ENCODE peak calls at places on chromosomes 7 and 10, in five cellular contexts. I, Y, P, E and B are unnamed samples.

GRCh38 chr7:100210803-100211202 is 8.9 kb upstream of the PVRIG start:
- DNase-seq in I (no peak), P (no peak), Y (no peak), E (no peak), B (no peak)

GRCh38 chr10:7525314-7526016 is 114.6 kb upstream of the SFMBT2 start:
- DNase-seq in I (peak; percentile 64), E (peak; percentile 64), Y (peak; percentile 76), P (peak; percentile 66), B (peak; percentile 83)

GRCh38 chr10:5951167-5951711 is 26.1 kb downstream of the IL15RA start:
- DNase-seq in I (no peak), Y (no peak), E (no peak), P (no peak), B (no peak)

GRCh38 chr7:16046045-16046444 is 359.6 kb upstream of the MEOX2 start:
- DNase-seq in I (no peak), Y (no peak), P (peak; percentile 61), E (no peak), B (no peak)

GRCh38 chr7:365593-365992 is 75.6 kb downstream of the FOXL3 start:
- DNase-seq in Y (no peak), I (no peak), P (no peak), E (no peak), B (no peak)

GRCh38 chr7:74514131-74514591 is 60.5 kb downstream of the GTF2IRD1 start:
- DNase-seq in I (no peak), Y (no peak), P (no peak), E (no peak), B (peak; percentile 68)

GRCh38 chr10:102815790-102816549 is 21.2 kb downstream of the CYP17A1 start:
- DNase-seq in P (peak; percentile 96), I (no peak), E (no peak), Y (no peak), B (no peak)

GRCh38 chr7:1193593-1194424 is 33.8 kb upstream of the ZFAND2A start:
- DNase-seq in P (peak; percentile 39), E (no peak), Y (no peak), I (peak; percentile 65), B (peak; percentile 90)

GRCh38 chr7:90530263-90530662 is 60.8 kb downstream of the PTTG1IP2 start:
- DNase-seq in E (no peak), I (no peak), Y (no peak), P (peak; percentile 23), B (no peak)

GRCh38 chr10:71285180-71285545 is 33.9 kb upstream of the SLC29A3 start:
- DNase-seq in P (peak; percentile 29), E (no peak), I (peak; percentile 68), Y (peak; percentile 69), B (peak; percentile 85)

GRCh38 chr7:48244902-48245301 is 73.6 kb downstream of the ABCA13 start:
- DNase-seq in P (peak; percentile 49), E (no peak), Y (no peak), I (no peak), B (no peak)
- TF ChIP-seq RCOR1 in P (no peak), E (no peak), Y (no peak), I (no peak), B (no peak)

DNA sequence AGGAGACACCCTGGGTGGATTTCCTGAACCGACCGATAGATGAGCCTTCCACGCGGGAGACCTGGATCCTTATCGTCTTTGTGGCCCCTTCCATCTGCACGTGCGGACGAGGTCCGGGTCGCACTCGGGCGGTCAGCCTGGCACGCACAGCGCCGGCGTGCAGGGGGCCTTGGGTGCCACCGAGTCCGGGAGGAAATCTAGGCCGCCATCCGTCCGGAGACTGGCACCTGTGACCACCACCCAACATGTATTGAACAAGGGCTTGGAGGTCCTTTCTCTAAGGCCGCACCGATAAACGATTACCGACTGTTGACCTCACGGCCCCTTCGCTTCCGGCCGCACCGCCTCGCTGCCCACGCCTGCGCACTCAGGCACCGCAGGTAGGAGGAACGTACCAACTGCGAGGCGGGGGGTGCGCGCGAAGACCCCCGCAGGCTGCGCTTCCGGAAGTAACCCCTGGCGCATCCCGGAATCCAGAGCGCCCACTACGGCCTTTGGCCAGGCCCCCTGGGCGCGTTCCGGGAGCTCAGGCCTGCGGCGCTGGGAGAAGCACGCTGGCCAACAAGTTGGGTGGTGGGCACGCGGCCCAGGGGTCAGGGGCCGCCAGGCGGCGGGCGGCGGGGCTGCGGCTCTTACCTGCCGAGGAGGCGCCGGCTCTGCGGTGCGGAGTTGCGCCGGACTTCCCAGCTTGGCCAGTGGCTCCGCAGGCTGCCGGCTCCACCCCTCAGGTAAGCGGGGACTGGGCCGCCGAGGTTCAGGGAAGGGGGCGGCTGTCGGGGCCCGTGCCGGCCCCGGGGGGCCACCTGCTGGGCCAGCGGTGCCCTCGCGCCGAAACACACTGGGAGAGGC is at the start of the genes ACTR3C and LRRC61:
- DNase-seq in E (no peak), Y (peak; percentile 92), I (no peak), P (no peak), B (peak; percentile 94)
- TF ChIP-seq RCOR1 in E (no peak), Y (peak; percentile 37), I (no peak), P (no peak), B (no peak)

GRCh38 chr7:51289608-51290370 is 26.8 kb downstream of the COBL start:
- DNase-seq in Y (no peak), I (no peak), P (no peak), E (no peak), B (no peak)

GRCh38 chr7:51288896-51289607 is 27.6 kb downstream of the COBL start:
- DNase-seq in E (no peak), P (no peak), I (no peak), Y (no peak), B (no peak)

GRCh38 chr7:51290702-51291290 is 25.8 kb downstream of the COBL start:
- DNase-seq in P (no peak), E (no peak), Y (no peak), I (no peak), B (no peak)

GRCh38 chr7:51286392-51286791 is 30.2 kb downstream of the COBL start:
- DNase-seq in I (no peak), Y (no peak), E (no peak), P (no peak), B (no peak)
- TF ChIP-seq RCOR1 in I (no peak), Y (no peak), E (no peak), P (no peak), B (no peak)

DNA sequence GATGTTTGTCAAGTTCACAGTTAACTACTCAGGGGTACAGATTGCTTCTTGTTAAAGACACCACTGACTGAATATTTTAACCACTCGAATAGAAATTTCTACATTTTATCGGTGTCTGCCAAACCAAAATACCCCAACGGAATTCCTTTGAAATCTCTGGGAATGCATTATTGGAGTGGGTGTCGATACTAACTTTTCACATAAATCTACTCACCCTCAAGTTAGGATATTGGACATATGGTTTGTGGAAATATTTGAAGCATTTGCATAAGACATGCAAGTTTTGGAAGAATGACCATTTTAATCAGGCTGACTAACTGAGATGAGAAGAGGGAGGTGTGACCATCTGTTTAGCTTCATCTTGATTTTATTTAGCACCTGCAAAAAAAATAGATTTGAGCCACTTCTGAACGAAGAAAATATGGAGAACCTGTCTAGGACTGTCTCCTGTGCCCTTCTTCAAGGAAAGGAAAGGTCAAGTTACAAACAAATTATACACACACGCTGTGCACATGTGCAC is 61.2 kb downstream of the KLF6 start:
- DNase-seq in P (no peak), I (no peak), E (no peak), Y (no peak), B (no peak)
- TF ChIP-seq RCOR1 in P (no peak), I (no peak), E (no peak), Y (no peak), B (no peak)

GRCh38 chr10:17854044-17854652 is 45.0 kb downstream of the MRC1 start:
- DNase-seq in I (no peak), E (peak; percentile 21), Y (no peak), P (no peak), B (no peak)

GRCh38 chr10:17851611-17852010 is 42.5 kb downstream of the MRC1 start:
- DNase-seq in P (no peak), Y (peak; percentile 3), E (no peak), I (no peak), B (no peak)

GRCh38 chr10:17848646-17849045 is 39.5 kb downstream of the MRC1 start:
- DNase-seq in E (no peak), P (no peak), Y (no peak), I (no peak), B (no peak)

GRCh38 chr10:17847586-17848296 is 38.6 kb downstream of the MRC1 start:
- DNase-seq in I (no peak), Y (peak; percentile 10), E (no peak), P (peak; percentile 34), B (peak; percentile 32)

GRCh38 chr10:17850526-17850925 is 41.4 kb downstream of the MRC1 start:
- DNase-seq in I (no peak), E (no peak), P (no peak), Y (no peak), B (no peak)
- TF ChIP-seq RCOR1 in I (no peak), E (no peak), P (no peak), Y (no peak), B (no peak)